ENCODE peak calls at places on chromosomes 4 and X, in ten cellular contexts. L, K, Z, Q, Y, O, B, G, J and E are unnamed samples. For H3K4me1, the result is how much of the 10 kb centered on the place peaks cover.

GRCh38 chr4:89152972-89153371 is 41.6 kb downstream of the TIGD2 start:
- DNase-seq in O (peak), L (no peak), G (no peak), Z (no peak), J (peak), B (no peak), Q (no peak), Y (no peak), K (no peak), E (peak)

GRCh38 chrX:47482065-47482511 is 934 bp downstream of the ZNF41 start:
- DNase-seq in Y (no peak), Q (no peak), J (no peak), B (no peak), O (no peak), G (no peak), K (no peak), L (no peak), Z (no peak), E (no peak)

GRCh38 chrX:129531132-129531531 is 7.8 kb upstream of the SMARCA1 start:
- DNase-seq in J (no peak), O (no peak), Z (no peak), Q (no peak), Y (no peak), L (no peak), G (no peak), K (no peak), B (no peak), E (no peak)

GRCh38 chr4:42673084-42673429 is 16.2 kb upstream of the ATP8A1 start:
- DNase-seq in L (peak), Z (no peak), O (no peak), B (no peak), Y (no peak), Q (peak), G (peak), K (peak), J (no peak), E (no peak)

GRCh38 chrX:129842510-129843208 is 1.0 kb downstream of the ZDHHC9 start:
- DNase-seq in J (peak), Y (peak), G (peak), Q (peak), Z (peak), B (peak), O (no peak), K (peak), L (peak), E (peak)

GRCh38 chrX:109384569-109385174 is 97.2 kb downstream of the GUCY2F start:
- DNase-seq in B (peak), O (peak), L (peak), Z (peak), G (no peak), Y (peak), J (peak), K (no peak), Q (peak), E (peak)

GRCh38 chr4:39655206-39655605 is 16.5 kb upstream of the SMIM14 start:
- DNase-seq in O (no peak), K (no peak), Z (no peak), L (no peak), J (no peak), G (no peak), Q (peak), Y (no peak), B (no peak), E (no peak)

GRCh38 chr4:156330436-156331031 is 376.9 kb upstream of the CTSO start:
- DNase-seq in Q (no peak), J (no peak), O (no peak), G (no peak), K (no peak), L (no peak), Y (no peak), B (peak), Z (no peak), E (no peak)

GRCh38 chrX:71489540-71489939 is 43.4 kb upstream of the OGT start:
- DNase-seq in K (no peak), L (no peak), O (no peak), Q (no peak), Z (no peak), J (no peak), G (no peak), B (no peak), Y (no peak), E (no peak)

GRCh38 chrX:46573896-46574336 is 351 bp downstream of the CHST7 start:
- DNase-seq in J (peak), Z (peak), L (peak), K (peak), G (peak), O (peak), B (peak), Q (peak), Y (peak), E (peak)

GRCh38 chr4:8233672-8234484 is 34.8 kb downstream of the SH3TC1 start:
- DNase-seq in B (no peak), J (no peak), O (no peak), Q (no peak), Z (no peak), Y (no peak), K (no peak), G (no peak), L (no peak), E (no peak)

GRCh38 chrX:24019448-24019847 is 7.5 kb downstream of the KLHL15 start:
- DNase-seq in O (no peak), G (no peak), L (no peak), Z (no peak), K (no peak), Y (no peak), B (no peak), J (no peak), Q (no peak), E (no peak)

GRCh38 chr4:121370729-121371325 is 10.0 kb downstream of the QRFPR start:
- DNase-seq in B (peak), G (no peak), Z (peak), O (peak), Y (peak), J (peak), Q (peak), K (peak), L (peak), E (peak)

GRCh38 chr4:153409412-153409811 is 56.7 kb upstream of the TMEM131L start:
- DNase-seq in K (peak), L (no peak), O (no peak), Z (peak), Y (peak), Q (peak), J (no peak), G (peak), B (no peak), E (no peak)

GRCh38 chrX:152821145-152821765 is 9.3 kb downstream of the CETN2 start:
- DNase-seq in K (peak), L (peak), G (no peak), O (peak), B (peak), Q (peak), Z (peak), Y (peak), J (peak), E (peak)

GRCh38 chr4:76733380-76733779 is 164.6 kb downstream of the SOWAHB start:
- DNase-seq in Q (no peak), B (peak), J (no peak), G (no peak), K (peak), L (no peak), O (no peak), Y (no peak), Z (peak), E (no peak)

GRCh38 chr4:128354205-128354821 is 66.7 kb upstream of the PGRMC2 start:
- DNase-seq in Z (peak), Y (peak), Q (peak), O (peak), G (peak), B (no peak), J (peak), K (peak), L (peak), E (no peak)

GRCh38 chrX:129737921-129738320 is 858 bp upstream of the XPNPEP2 start:
- DNase-seq in Z (peak), O (no peak), B (no peak), Q (peak), J (no peak), K (peak), L (no peak), G (peak), Y (no peak), E (no peak)

GRCh38 chrX:130877892-130878321 is 25.1 kb downstream of the ENOX2 start:
- DNase-seq in K (no peak), B (no peak), O (no peak), Z (no peak), Q (peak), Y (no peak), G (no peak), J (no peak), L (no peak), E (no peak)

GRCh38 chr4:67250497-67250896 is 294.8 kb downstream of the CENPC start:
- DNase-seq in O (no peak), K (no peak), Z (no peak), G (no peak), J (no peak), B (no peak), Y (no peak), Q (no peak), L (no peak), E (no peak)

GRCh38 chr4:67934628-67935027 is 28.7 kb downstream of the TMPRSS11A start:
- DNase-seq in Q (no peak), Y (peak), G (peak), L (no peak), K (peak), B (peak), O (no peak), Z (no peak), J (peak), E (peak)

GRCh38 chrX:36986231-36986630 is 21.9 kb upstream of the FAM47C start:
- DNase-seq in Q (no peak), Z (no peak), J (no peak), G (no peak), L (no peak), B (no peak), O (no peak), Y (no peak), K (no peak), E (peak)

GRCh38 chr4:3016839-3017410 is 53.6 kb downstream of the GRK4 start:
- DNase-seq in Y (no peak), Q (no peak), L (no peak), J (no peak), O (no peak), K (no peak), Z (no peak), G (peak), B (no peak), E (no peak)

GRCh38 chr4:144862221-144862620 is 216.3 kb downstream of the HHIP start:
- DNase-seq in O (no peak), Z (no peak), K (no peak), Q (no peak), Y (no peak), B (no peak), L (no peak), J (no peak), G (no peak), E (no peak)

GRCh38 chrX:13855689-13856425 is 39.0 kb upstream of the GPM6B start:
- DNase-seq in B (peak), O (peak), G (peak), Z (peak), Q (peak), Y (no peak), J (no peak), K (peak), L (no peak), E (no peak)

DNA sequence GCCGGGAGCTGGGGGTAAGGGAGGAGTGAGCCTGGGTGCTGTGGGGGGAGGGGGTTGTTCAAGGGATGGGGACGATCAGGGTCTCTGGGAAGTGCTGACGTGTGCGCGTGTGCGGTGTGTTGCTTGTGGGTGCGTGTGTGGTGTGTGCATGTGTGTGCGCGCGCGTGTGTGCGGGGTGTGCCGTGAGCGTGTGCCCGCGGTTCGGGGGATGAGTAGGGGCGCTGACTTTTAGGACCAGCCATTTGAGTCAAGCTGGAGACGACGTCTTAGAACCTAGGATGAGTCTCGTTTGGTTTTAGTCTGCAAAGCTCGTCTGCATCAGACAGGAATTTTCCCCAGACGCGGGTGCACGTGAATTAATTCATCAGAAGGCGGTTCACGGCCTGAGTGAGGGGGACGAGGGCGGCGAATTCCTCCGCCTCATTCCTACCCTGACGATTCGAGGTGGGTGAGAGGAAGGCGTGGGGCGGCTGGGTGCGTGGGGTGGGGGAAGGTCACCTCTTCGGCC is 950 bp upstream of the TMEM271 start:
- DNase-seq in Z (no peak), B (no peak), Q (no peak), J (peak), K (no peak), O (peak), G (no peak), Y (no peak), L (no peak), E (peak)
- TF ChIP-seq EZH2 in Z (no peak), B (no peak), Q (peak), J (no peak), K (no peak), O (no peak), G (peak), Y (no peak), L (no peak), E (peak)

GRCh38 chrX:78650906-78651437 is 8.2 kb downstream of the RTL3 start:
- DNase-seq in L (no peak), K (no peak), Y (no peak), B (peak), Q (peak), Z (peak), G (peak), J (peak), O (no peak), E (no peak)
- H3K4me1 ChIP-seq in L (under half), K (under half), Y (under half), B (under half), Q (under half), Z (under half), G (under half), J (under half), O (under half), E (under half)

DNA sequence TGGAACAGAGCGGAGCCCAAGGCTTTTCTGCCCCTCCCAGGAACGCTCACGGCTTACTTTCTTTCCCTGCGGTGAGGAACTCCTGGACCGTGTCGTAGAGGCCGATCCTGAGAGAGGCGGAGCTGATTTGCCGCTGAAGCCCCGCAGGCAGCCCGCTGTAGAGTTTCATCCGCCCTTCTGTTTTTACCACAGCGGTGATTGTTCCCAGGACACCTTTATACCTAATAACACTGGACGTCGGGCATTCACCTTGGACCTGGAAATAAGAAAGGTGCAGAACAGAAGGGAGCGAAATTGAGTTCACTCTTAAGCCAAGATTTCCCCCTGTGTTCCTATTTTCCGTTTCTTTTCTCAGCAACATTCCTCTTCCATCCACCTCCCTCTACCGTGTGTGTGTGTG is 1.0 kb downstream of the UCP1 start:
- DNase-seq in J (peak), Q (peak), Y (peak), Z (no peak), G (peak), L (peak), O (peak), K (no peak), B (no peak), E (peak)
- TF ChIP-seq EZH2 in J (peak), Q (peak), Y (peak), Z (no peak), G (no peak), L (no peak), O (no peak), K (no peak), B (no peak), E (peak)

GRCh38 chr4:159158989-159159388 is 56.1 kb downstream of the RAPGEF2 start:
- DNase-seq in G (no peak), Y (peak), O (no peak), J (no peak), Z (no peak), Q (no peak), B (no peak), K (no peak), L (no peak), E (peak)
- H3K4me1 ChIP-seq in G (under half), Y (under half), O (under half), J (under half), Z (under half), Q (under half), B (under half), K (under half), L (under half), E (half or more)

DNA sequence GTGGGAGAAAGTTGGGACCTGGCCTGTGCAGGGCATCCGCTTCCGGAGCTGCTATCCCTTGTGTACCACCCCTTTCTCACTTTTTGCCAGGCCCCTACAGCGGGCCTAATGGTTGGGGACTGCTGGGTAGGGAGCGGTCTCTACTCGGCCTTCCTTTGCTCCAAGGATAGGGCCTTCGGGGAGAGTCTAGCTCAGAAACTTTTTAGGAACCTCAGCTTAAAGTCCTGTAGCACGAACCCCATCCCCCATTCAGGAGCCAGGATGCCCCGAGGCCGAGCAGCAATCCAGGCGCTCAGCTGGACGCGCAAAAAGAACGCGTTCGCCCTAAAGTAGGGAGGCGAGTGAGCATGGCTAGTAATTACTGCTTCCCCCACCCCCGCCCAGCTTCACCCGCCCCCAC is 9.7 kb downstream of the POU4F2 start:
- DNase-seq in B (no peak), Q (no peak), G (no peak), L (no peak), Z (no peak), O (no peak), J (peak), Y (no peak), K (no peak), E (peak)
- TF ChIP-seq EZH2 in B (no peak), Q (no peak), G (no peak), L (no peak), Z (no peak), O (no peak), J (no peak), Y (no peak), K (peak), E (peak)

DNA sequence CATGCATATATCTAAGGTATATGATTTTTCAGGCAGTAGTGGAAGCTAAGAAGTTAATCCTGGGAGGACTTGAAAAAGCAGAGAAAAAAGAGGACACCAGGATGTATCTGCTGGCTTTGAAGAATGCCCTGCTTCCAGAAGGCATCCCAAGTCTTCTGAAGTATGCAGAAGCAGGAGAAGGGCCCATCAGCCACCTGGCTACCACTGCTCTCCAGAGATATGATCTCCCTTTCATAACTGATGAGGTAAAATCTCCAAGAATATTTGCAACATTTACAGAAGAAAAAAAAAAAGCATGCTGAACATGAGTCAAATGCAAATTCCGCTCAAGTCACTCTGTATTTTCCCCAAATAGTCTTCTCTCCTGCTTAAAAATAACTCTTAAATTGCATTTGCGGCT is 32.1 kb downstream of the MTTP start:
- DNase-seq in Q (no peak), Z (no peak), B (no peak), J (no peak), G (no peak), K (no peak), Y (no peak), O (no peak), L (no peak), E (no peak)
- H3K4me1 ChIP-seq in Q (under half), Z (under half), B (under half), J (under half), G (under half), K (under half), Y (under half), O (under half), L (under half), E (under half)

GRCh38 chr4:143337600-143338287 is 1.1 kb downstream of the GAB1 start:
- DNase-seq in Z (peak), G (peak), O (peak), Y (no peak), B (peak), J (peak), L (peak), K (peak), Q (peak), E (peak)

GRCh38 chr4:143338313-143338712 is 1.6 kb downstream of the GAB1 start:
- DNase-seq in L (no peak), B (no peak), J (no peak), O (no peak), K (no peak), Q (no peak), Y (no peak), Z (peak), G (no peak), E (no peak)

GRCh38 chr4:143339497-143339896 is 2.8 kb downstream of the GAB1 start:
- DNase-seq in J (no peak), Z (no peak), K (no peak), L (no peak), O (no peak), Q (no peak), Y (no peak), G (no peak), B (no peak), E (no peak)

GRCh38 chr4:143335979-143336827 is 473 bp upstream of the GAB1 start:
- DNase-seq in O (peak), L (peak), Y (peak), G (peak), Q (peak), B (peak), J (peak), K (peak), Z (peak), E (peak)

DNA sequence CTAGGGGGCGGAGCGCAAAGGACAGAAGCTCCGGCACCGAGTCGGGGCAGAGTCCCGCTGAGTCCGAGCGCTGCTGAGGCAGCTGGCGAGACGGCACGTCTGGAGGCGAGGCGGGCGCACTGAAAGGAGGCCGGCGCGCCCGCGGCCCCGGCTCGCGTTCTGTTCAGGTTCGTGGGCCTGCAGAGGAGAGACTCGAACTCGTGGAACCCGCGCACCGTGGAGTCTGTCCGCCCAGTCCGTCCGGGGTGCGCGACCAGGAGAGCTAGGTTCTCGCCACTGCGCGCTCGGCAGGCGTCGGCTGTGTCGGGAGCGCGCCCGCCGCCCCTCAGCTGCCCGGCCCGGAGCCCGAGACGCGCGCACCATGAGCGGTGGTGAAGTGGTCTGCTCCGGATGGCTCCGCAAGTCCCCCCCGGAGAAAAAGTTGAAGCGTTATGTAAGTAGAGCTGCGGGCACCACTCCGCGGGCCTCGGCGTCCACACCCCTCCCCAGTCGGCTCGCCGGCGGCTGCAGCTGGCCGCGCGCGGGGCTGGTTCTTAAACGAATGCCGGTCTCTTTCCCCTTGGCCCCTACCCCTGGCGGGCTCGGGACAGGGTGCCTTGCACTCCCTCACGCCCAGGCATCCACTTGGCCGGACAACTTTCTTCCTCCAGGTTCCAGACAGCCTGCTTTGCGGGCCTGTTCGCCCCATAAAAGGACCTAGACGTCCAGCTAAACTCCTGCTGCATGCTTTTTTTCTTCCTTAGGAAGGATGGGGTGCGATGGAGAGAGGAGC is at the start of gene GAB1:
- DNase-seq in G (peak), J (peak), Z (peak), B (peak), K (peak), O (peak), Q (peak), Y (peak), L (peak), E (peak)
- TF ChIP-seq EZH2 in G (no peak), J (no peak), Z (no peak), B (no peak), K (no peak), O (no peak), Q (no peak), Y (no peak), L (no peak), E (no peak)